ENCODE peak calls at places on chromosomes 12 and 14, in ten cellular contexts. B, D, Z, L, G, I, X, H, W and O are unnamed samples.

GRCh38 chr14:102917469-102918211 is 4.8 kb upstream of the AMN start:
- DNase-seq in X (peak), I (no peak), D (peak), Z (peak), G (peak), H (peak), L (peak), B (no peak), W (peak), O (peak)

GRCh38 chr12:10615532-10615931 is 2.1 kb upstream of the MAGOHB start:
- DNase-seq in G (no peak), X (no peak), B (no peak), Z (no peak), L (peak), D (no peak), W (no peak), H (no peak), I (no peak), O (no peak)

GRCh38 chr12:103665971-103666370 is 78.9 kb downstream of the STAB2 start:
- DNase-seq in D (no peak), W (peak), I (no peak), H (no peak), X (no peak), L (no peak), B (no peak), Z (no peak), G (no peak), O (no peak)

GRCh38 chr14:103108749-103109207 is 14.3 kb downstream of the EXOC3L4 start:
- DNase-seq in L (no peak), Z (no peak), G (peak), X (no peak), B (no peak), H (no peak), I (no peak), D (no peak), W (no peak), O (no peak)

GRCh38 chr12:3032770-3033537 is 44.2 kb upstream of the TSPAN9 start:
- DNase-seq in L (no peak), G (no peak), B (no peak), D (no peak), I (no peak), X (no peak), H (no peak), W (peak), Z (no peak), O (no peak)

GRCh38 chr12:51889216-51890134 is 1.6 kb downstream of the ANKRD33 start:
- DNase-seq in B (no peak), W (no peak), L (no peak), G (peak), X (no peak), Z (no peak), H (no peak), D (no peak), I (no peak), O (no peak)

GRCh38 chr14:96940009-96940408 is 142.8 kb downstream of the VRK1 start:
- DNase-seq in B (no peak), H (no peak), G (no peak), X (no peak), W (peak), L (no peak), Z (no peak), D (no peak), I (no peak), O (no peak)

GRCh38 chr12:1122803-1123202 is 131.8 kb downstream of the ERC1 start:
- DNase-seq in X (peak), B (no peak), I (peak), G (peak), W (no peak), H (no peak), Z (no peak), L (no peak), D (peak), O (no peak)

GRCh38 chr12:107111314-107111713 is 18.0 kb upstream of the CRY1 start:
- DNase-seq in X (no peak), H (no peak), Z (no peak), D (no peak), B (no peak), G (no peak), L (no peak), I (no peak), W (no peak), O (no peak)

GRCh38 chr14:74141703-74142102 is 56.9 kb downstream of the LIN52 start:
- DNase-seq in H (no peak), B (no peak), L (no peak), D (no peak), G (peak), W (no peak), I (no peak), Z (no peak), X (no peak), O (no peak)

GRCh38 chr14:89270439-89271227 is 146.4 kb downstream of the FOXN3 start:
- DNase-seq in Z (no peak), D (no peak), H (peak), B (peak), X (no peak), L (no peak), W (no peak), I (no peak), G (no peak), O (no peak)

GRCh38 chr14:55272415-55272786 is 1.2 kb downstream of the FBXO34 start:
- DNase-seq in H (no peak), B (no peak), W (no peak), X (no peak), L (no peak), D (no peak), G (no peak), I (no peak), Z (no peak), O (no peak)

GRCh38 chr14:105299654-105300541 is 903 bp downstream of the BRF1 start:
- DNase-seq in H (no peak), B (no peak), L (peak), W (no peak), Z (peak), D (peak), X (no peak), G (no peak), I (no peak), O (no peak)

GRCh38 chr12:42396473-42397259 is 70.7 kb downstream of the PPHLN1 start:
- DNase-seq in I (no peak), L (no peak), G (no peak), W (no peak), B (no peak), D (no peak), Z (no peak), X (no peak), H (no peak), O (no peak)

GRCh38 chr12:75692883-75693282 is 181.5 kb upstream of the KRR1 start:
- DNase-seq in Z (no peak), W (no peak), H (no peak), L (no peak), G (peak), X (no peak), B (no peak), I (no peak), D (no peak), O (no peak)

GRCh38 chr12:104707179-104707578 is 250.4 kb downstream of the CHST11 start:
- DNase-seq in Z (no peak), B (no peak), X (no peak), W (no peak), L (no peak), D (no peak), I (no peak), H (no peak), G (no peak), O (no peak)

GRCh38 chr12:76020731-76021672 is 10.6 kb downstream of the PHLDA1 start:
- DNase-seq in Z (no peak), G (peak), X (peak), W (no peak), H (peak), L (peak), B (no peak), D (peak), I (no peak), O (peak)

GRCh38 chr12:91852646-91853045 is 293.0 kb downstream of the BTG1 start:
- DNase-seq in G (no peak), Z (no peak), H (no peak), D (no peak), I (no peak), X (no peak), W (no peak), L (no peak), B (no peak), O (no peak)

GRCh38 chr12:84924956-84925355 is 12.4 kb upstream of the SLC6A15 start:
- DNase-seq in D (no peak), H (no peak), L (peak), W (no peak), Z (no peak), I (no peak), G (peak), B (no peak), X (no peak), O (no peak)

GRCh38 chr12:108804361-108804949 is 52.9 kb downstream of the SSH1 start:
- DNase-seq in L (no peak), H (no peak), W (no peak), B (no peak), X (no peak), Z (no peak), G (peak), D (no peak), I (no peak), O (no peak)

GRCh38 chr14:73713206-73713803 is 879 bp downstream of the PNMA1 start:
- DNase-seq in I (no peak), X (no peak), Z (no peak), H (no peak), B (no peak), G (no peak), D (no peak), W (no peak), L (no peak), O (no peak)

GRCh38 chr14:98957211-98958047 is 314.6 kb downstream of the BCL11B start:
- DNase-seq in L (peak), B (peak), Z (no peak), D (no peak), W (no peak), G (peak), X (no peak), H (peak), I (no peak), O (no peak)

GRCh38 chr14:90971687-90972086 is 88.8 kb downstream of the RPS6KA5 start:
- DNase-seq in B (no peak), W (no peak), X (no peak), D (no peak), H (no peak), G (no peak), I (no peak), L (no peak), Z (no peak), O (no peak)

GRCh38 chr12:25423355-25423754 is 129.7 kb downstream of the LMNTD1 start:
- DNase-seq in G (no peak), H (no peak), I (no peak), L (no peak), B (no peak), W (no peak), X (no peak), Z (no peak), D (no peak), O (no peak)

GRCh38 chr14:88045705-88046104 is 40.8 kb downstream of the GPR65 start:
- DNase-seq in X (no peak), L (no peak), B (peak), Z (no peak), G (no peak), W (no peak), H (no peak), I (no peak), D (no peak), O (no peak)